ENCODE peak calls at places on chromosomes 4 and X, in six cellular contexts. V, D, T, L, E and W are unnamed samples.

GRCh38 chr4:163367651-163368050 is 24.0 kb downstream of the NPY5R start:
- DNase-seq in V (no peak), D (no peak), T (peak), L (no peak), E (no peak), W (no peak)

GRCh38 chr4:170854097-170854496 is 764.3 kb upstream of the AADAT start:
- DNase-seq in V (no peak), D (no peak), T (no peak), L (no peak), E (no peak), W (no peak)

GRCh38 chr4:141810038-141810701 is 173.8 kb downstream of the IL15 start:
- DNase-seq in V (no peak), D (no peak), T (no peak), L (no peak), E (no peak), W (no peak)

GRCh38 chrX:136880003-136880451 is 498 bp downstream of the RBMX start:
- DNase-seq in V (peak), D (no peak), T (peak), L (no peak), E (no peak), W (peak)

GRCh38 chr4:185358514-185359433 is 37.0 kb downstream of the LRP2BP start:
- DNase-seq in V (peak), D (no peak), T (no peak), L (peak), E (no peak), W (no peak)

GRCh38 chr4:68864438-68865177 is 48.8 kb downstream of the UGT2B10 start:
- DNase-seq in V (peak), D (peak), T (peak), L (peak), E (no peak), W (no peak)

GRCh38 chr4:83644677-83645639 is 109.0 kb downstream of the GPAT3 start:
- DNase-seq in V (peak), D (no peak), T (no peak), L (peak), E (no peak), W (no peak)

GRCh38 chr4:128831526-128832252 is 22.2 kb downstream of the JADE1 start:
- DNase-seq in V (no peak), D (no peak), T (no peak), L (peak), E (no peak), W (no peak)

GRCh38 chr4:165367040-165367439 is 11.8 kb upstream of the CPE start:
- DNase-seq in V (no peak), D (peak), T (no peak), L (peak), E (no peak), W (no peak)

GRCh38 chr4:132396636-132397035 is 752.5 kb upstream of the PCDH10 start:
- DNase-seq in V (no peak), D (no peak), T (no peak), L (no peak), E (no peak), W (no peak)

GRCh38 chr4:39706829-39707511 is 9.0 kb downstream of the UBE2K start:
- DNase-seq in V (peak), D (no peak), T (no peak), L (no peak), E (no peak), W (no peak)

GRCh38 chr4:138499627-138500026 is 257.5 kb upstream of the SLC7A11 start:
- DNase-seq in V (no peak), D (no peak), T (no peak), L (no peak), E (no peak), W (no peak)

GRCh38 chr4:8891646-8892555 is 20.3 kb upstream of the HMX1 start:
- DNase-seq in V (no peak), D (no peak), T (no peak), L (no peak), E (no peak), W (no peak)
- TF ChIP-seq EP300 in V (no peak), D (no peak), T (no peak), L (no peak), E (no peak), W (no peak)

GRCh38 chrX:118356154-118356701 is 10.3 kb downstream of the WDR44 start:
- DNase-seq in V (no peak), D (no peak), T (no peak), L (no peak), E (no peak), W (no peak)
- TF ChIP-seq POLR2AphosphoS5 in V (no peak), D (no peak), T (no peak), L (no peak), E (no peak), W (no peak)

GRCh38 chr4:182671749-182672148 is 245.4 kb downstream of the DCTD start:
- DNase-seq in V (no peak), D (no peak), T (no peak), L (no peak), E (no peak), W (no peak)
- TF ChIP-seq CTCF in V (no peak), D (no peak), T (no peak), L (no peak), E (no peak), W (no peak)

DNA sequence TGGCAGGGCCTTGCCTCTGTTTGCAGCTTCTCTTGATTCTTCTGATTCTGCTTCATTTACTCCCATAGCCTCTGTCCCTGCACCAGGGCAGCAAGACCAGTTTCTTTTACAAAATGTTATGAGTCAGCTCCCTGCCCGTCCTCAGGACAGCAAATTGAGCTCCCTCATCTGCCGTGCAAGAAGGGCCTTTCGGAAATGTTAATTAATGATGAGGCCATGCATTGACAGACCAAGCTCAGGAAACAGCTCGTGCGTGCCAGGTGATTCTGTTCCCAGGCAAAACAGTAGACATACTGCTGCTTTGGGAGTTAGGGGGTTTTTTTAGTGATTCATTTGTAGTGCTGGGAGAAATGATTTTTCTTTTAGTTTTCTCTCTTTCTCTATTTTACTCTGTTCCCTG is 231.7 kb downstream of the FBXW7 start:
- DNase-seq in V (no peak), D (no peak), T (no peak), L (no peak), E (no peak), W (no peak)
- TF ChIP-seq EP300 in V (no peak), D (no peak), T (no peak), L (no peak), E (no peak), W (no peak)

DNA sequence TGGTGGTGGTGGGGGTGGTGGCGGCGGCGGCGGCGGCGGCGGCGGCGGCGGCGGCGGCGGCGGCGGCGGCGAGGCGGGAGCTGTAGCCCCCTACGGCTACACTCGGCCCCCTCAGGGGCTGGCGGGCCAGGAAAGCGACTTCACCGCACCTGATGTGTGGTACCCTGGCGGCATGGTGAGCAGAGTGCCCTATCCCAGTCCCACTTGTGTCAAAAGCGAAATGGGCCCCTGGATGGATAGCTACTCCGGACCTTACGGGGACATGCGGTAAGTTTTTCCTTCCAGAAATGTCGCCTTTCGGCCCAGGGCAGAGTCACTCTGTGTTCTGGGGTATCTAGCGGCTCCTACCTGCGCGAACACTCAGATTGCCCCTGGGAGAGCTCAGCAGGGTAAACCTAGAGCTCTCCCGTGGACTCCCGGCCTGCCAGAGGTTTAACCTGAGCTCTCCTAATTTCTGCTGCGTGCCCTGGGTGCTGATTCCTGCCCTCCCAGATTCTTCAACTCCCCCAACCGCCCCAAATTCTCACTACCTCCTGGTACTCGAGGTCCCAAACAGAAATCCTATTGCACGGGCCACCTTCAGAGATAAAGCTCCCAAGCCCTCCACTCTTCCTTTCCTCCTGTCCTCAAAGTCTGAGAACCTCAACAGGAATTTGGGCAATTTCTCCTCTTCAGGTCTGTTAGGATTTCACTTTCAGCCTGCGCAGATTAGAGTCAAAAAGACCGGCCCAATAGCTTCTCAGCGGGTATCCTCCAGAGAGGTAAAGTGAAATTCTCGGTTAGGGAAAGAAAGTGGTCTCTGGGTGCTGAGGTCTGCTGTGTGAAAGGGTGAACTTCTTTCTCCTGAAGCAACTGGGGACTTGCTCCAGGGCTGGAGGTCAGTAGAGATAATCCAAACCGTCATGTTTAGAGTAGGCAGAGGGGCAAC is 2.9 kb downstream of the AR start:
- DNase-seq in V (no peak), D (no peak), T (no peak), L (no peak), E (no peak), W (peak)
- TF ChIP-seq POLR2AphosphoS5 in V (no peak), D (no peak), T (no peak), L (no peak), E (no peak), W (no peak)

DNA sequence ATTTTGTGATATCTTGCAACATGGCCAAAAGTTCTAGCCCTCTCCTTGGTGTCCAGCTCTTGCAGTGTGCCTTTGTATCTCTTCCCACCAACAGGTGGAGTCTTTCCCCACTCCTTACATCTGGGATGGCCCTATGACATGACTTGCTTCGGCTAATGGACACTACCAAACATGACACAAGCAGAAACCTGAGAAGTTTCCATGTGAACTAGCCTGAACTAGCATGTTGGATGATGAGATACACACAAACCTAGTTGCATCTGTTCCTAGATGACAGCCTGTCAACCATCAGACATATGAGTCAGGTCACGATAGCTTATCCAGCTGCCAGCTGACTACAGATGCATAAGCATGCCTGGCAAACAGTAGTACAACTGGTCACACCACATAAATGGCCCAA is 207.5 kb upstream of the FTHL17 start:
- DNase-seq in V (peak), D (no peak), T (no peak), L (peak), E (no peak), W (no peak)
- TF ChIP-seq CTCF in V (peak), D (no peak), T (peak), L (peak), E (no peak), W (no peak)